ENCODE peak calls at places on chromosomes 11 and 22, in nine cellular contexts. N is ovary, T is A172, S is hepatic stellate cell, Y is NCI-H345, U is GM20000, B is skeletal muscle cell, F is kidney tubule cell, D is EH. O is an unnamed sample.

GRCh38 chr22:30605449-30606110 is 1.4 kb upstream of the TCN2 start:
- DNase-seq in Y (peak), S (peak), B (no peak), N (peak), U (peak), F (peak), T (peak), D (peak), O (no peak)

GRCh38 chr11:134101292-134101691 is 32.4 kb downstream of the JAM3 start:
- DNase-seq in U (no peak), N (no peak), F (no peak), B (no peak), Y (no peak), D (peak), T (no peak), S (peak), O (no peak)

GRCh38 chr22:26573026-26573662 is 16.8 kb downstream of the TPST2 start:
- DNase-seq in U (no peak), Y (no peak), B (peak), T (no peak), N (no peak), S (no peak), F (no peak), D (peak), O (no peak)

GRCh38 chr11:34653851-34654490 is 33.1 kb downstream of the EHF start:
- DNase-seq in Y (no peak), U (no peak), F (peak), N (no peak), T (peak), S (peak), D (peak), B (peak), O (no peak)

GRCh38 chr22:41240377-41241132 is at the start of gene CHADL:
- DNase-seq in T (no peak), U (no peak), B (no peak), D (no peak), S (no peak), N (no peak), Y (peak), F (no peak), O (no peak)

GRCh38 chr11:128222245-128222959 is 365.0 kb downstream of the ETS1 start:
- DNase-seq in S (no peak), Y (no peak), D (peak), B (no peak), N (no peak), T (no peak), U (no peak), F (no peak), O (no peak)

GRCh38 chr11:130208241-130209127 is 48.9 kb downstream of the ST14 start:
- DNase-seq in T (no peak), F (no peak), Y (no peak), S (no peak), D (no peak), U (no peak), N (peak), B (no peak), O (peak)

GRCh38 chr11:65132988-65133700 is 1.2 kb downstream of the SYVN1 start:
- DNase-seq in F (peak), T (no peak), Y (peak), S (no peak), U (peak), B (no peak), N (peak), D (peak), O (no peak)

GRCh38 chr22:26482171-26482570 is 1.4 kb downstream of the HPS4 start:
- DNase-seq in F (no peak), S (no peak), B (no peak), T (no peak), U (no peak), D (no peak), Y (no peak), N (no peak), O (no peak)

GRCh38 chr11:285021-285893 is 3.7 kb upstream of the PGGHG start:
- DNase-seq in U (peak), S (no peak), N (peak), Y (no peak), D (no peak), B (no peak), T (no peak), F (no peak), O (no peak)

GRCh38 chr11:124384399-124384798 is at the start of gene OR8B2:
- DNase-seq in S (no peak), Y (no peak), U (no peak), T (no peak), F (no peak), N (no peak), D (no peak), B (no peak), O (no peak)

GRCh38 chr11:121122328-121122727 is 21.3 kb downstream of the TECTA start:
- DNase-seq in B (no peak), T (no peak), Y (no peak), F (no peak), D (no peak), N (no peak), S (no peak), U (no peak), O (no peak)

GRCh38 chr22:25900880-25901279 is 158.9 kb downstream of the MYO18B start:
- DNase-seq in N (no peak), B (no peak), U (no peak), D (no peak), F (no peak), T (no peak), Y (no peak), S (no peak), O (no peak)

GRCh38 chr11:58905716-58906547 is 33.4 kb upstream of the GLYATL1 start:
- DNase-seq in S (peak), B (peak), Y (peak), T (peak), U (no peak), N (no peak), D (peak), F (peak), O (peak)

GRCh38 chr11:2581151-2581930 is 118.5 kb downstream of the KCNQ1OT1 start:
- DNase-seq in D (no peak), U (no peak), N (peak), S (no peak), B (no peak), Y (no peak), T (no peak), F (no peak), O (peak)

GRCh38 chr11:13368041-13368446 is 90.5 kb downstream of the BMAL1 start:
- DNase-seq in N (no peak), D (peak), T (peak), U (no peak), F (peak), S (peak), B (no peak), Y (no peak), O (no peak)

GRCh38 chr11:72223615-72224586 is 666 bp upstream of the INPPL1 start:
- DNase-seq in F (peak), N (peak), Y (peak), T (peak), U (peak), D (peak), S (peak), B (no peak), O (peak)

GRCh38 chr11:60950933-60951610 is 904 bp downstream of the SLC15A3 start:
- DNase-seq in Y (no peak), F (no peak), B (no peak), S (no peak), U (peak), T (no peak), N (peak), D (peak), O (no peak)

GRCh38 chr11:111531156-111531555 is 9.4 kb upstream of the LAYN start:
- DNase-seq in B (no peak), N (no peak), U (no peak), S (no peak), T (no peak), D (peak), Y (no peak), F (peak), O (no peak)

GRCh38 chr11:29773656-29774264 is 243.1 kb downstream of the KCNA4 start:
- DNase-seq in F (no peak), T (no peak), N (no peak), Y (no peak), S (no peak), U (no peak), B (peak), D (no peak), O (no peak)

GRCh38 chr11:61890536-61891330 is 612 bp downstream of the FADS3 start:
- DNase-seq in N (peak), T (peak), Y (peak), F (peak), U (peak), S (peak), B (peak), D (peak), O (no peak)

GRCh38 chr11:44596541-44597276 is 31.2 kb downstream of the CD82 start:
- DNase-seq in S (no peak), N (no peak), D (no peak), T (peak), F (no peak), B (no peak), U (peak), Y (no peak), O (no peak)

GRCh38 chr22:49670610-49671330 is 156.9 kb downstream of the BRD1 start:
- DNase-seq in S (no peak), U (peak), N (no peak), D (no peak), B (no peak), F (no peak), Y (no peak), T (no peak), O (peak)

GRCh38 chr11:69348414-69349235 is 54.7 kb downstream of the MYEOV start:
- DNase-seq in F (no peak), D (no peak), Y (no peak), T (no peak), N (no peak), U (no peak), S (no peak), B (no peak), O (peak)

GRCh38 chr11:33376331-33377099 is 119.3 kb downstream of the HIPK3 start:
- DNase-seq in U (peak), B (no peak), S (peak), N (peak), T (no peak), F (no peak), D (peak), Y (peak), O (no peak)

GRCh38 chr11:105109855-105110750 is 29.5 kb downstream of the CARD18 start:
- DNase-seq in U (no peak), F (peak), D (peak), N (no peak), T (no peak), Y (no peak), S (no peak), B (no peak), O (no peak)

GRCh38 chr22:27576413-27576812 is 225.1 kb downstream of the MN1 start:
- DNase-seq in N (no peak), Y (no peak), B (no peak), F (no peak), S (no peak), D (no peak), U (no peak), T (no peak), O (no peak)

GRCh38 chr11:125175896-125176575 is 11.5 kb downstream of the PKNOX2 start:
- DNase-seq in S (no peak), U (no peak), D (no peak), N (no peak), Y (no peak), T (no peak), F (peak), B (no peak), O (no peak)

GRCh38 chr11:124754309-124754708 is 2.3 kb upstream of the VSIG2 start:
- DNase-seq in N (no peak), F (no peak), T (no peak), S (peak), D (peak), U (no peak), Y (no peak), B (no peak), O (no peak)

GRCh38 chr22:49614966-49615965 is 212.4 kb downstream of the BRD1 start:
- DNase-seq in U (no peak), N (peak), S (no peak), B (no peak), Y (no peak), F (no peak), D (no peak), T (no peak), O (no peak)

GRCh38 chr11:109960831-109961230 is 132.4 kb upstream of the ZC3H12C start:
- DNase-seq in N (peak), B (peak), U (no peak), Y (no peak), F (peak), D (peak), S (no peak), T (no peak), O (no peak)

GRCh38 chr11:118663381-118663780 is 16.1 kb downstream of the TREH start:
- DNase-seq in B (no peak), U (no peak), D (no peak), N (no peak), S (no peak), F (no peak), Y (no peak), T (no peak), O (no peak)

O was measured in type B pancreatic cell.